ENCODE peak calls at places on chromosomes 16 and 17, in four cellular contexts. B is NCI-H2081; H is stimulated activated CD4-positive, alpha-beta T cell treated with anti-CD3 and anti-CD28 coated beads, Interleukin-4, amount 100 ng/mL, for 24 hours; G is substantia nigra. V is an unnamed sample.

GRCh38 chr16:23901178-23902131 is 65.7 kb downstream of the PRKCB start:
- DNase-seq in G (no peak), H (no peak), B (no peak), V (no peak)

GRCh38 chr16:81734632-81735434 is 44.3 kb upstream of the PLCG2 start:
- DNase-seq in H (no peak), B (no peak), G (no peak), V (no peak)

GRCh38 chr17:75740631-75741077 is 19.4 kb downstream of the ITGB4 start:
- DNase-seq in H (no peak), B (no peak), G (no peak), V (no peak)

GRCh38 chr17:17147821-17148220 is 58.3 kb downstream of the PLD6 start:
- DNase-seq in H (no peak), G (no peak), B (no peak), V (no peak)

GRCh38 chr17:20089795-20090547 is 80.8 kb downstream of the SPECC1 start:
- DNase-seq in G (no peak), B (no peak), H (no peak), V (peak)

GRCh38 chr16:68234188-68235104 is 1.5 kb downstream of the ESRP2 start:
- DNase-seq in G (no peak), H (no peak), B (peak), V (no peak)

GRCh38 chr17:52383493-52384100 is 225.1 kb upstream of the CA10 start:
- DNase-seq in H (peak), G (peak), B (peak), V (peak)

GRCh38 chr16:27286446-27286845 is 17.9 kb upstream of the NSMCE1 start:
- DNase-seq in G (no peak), H (no peak), B (no peak), V (no peak)

GRCh38 chr17:4897198-4897657 is 2.1 kb upstream of the C17orf107 start:
- DNase-seq in B (no peak), H (no peak), G (no peak), V (no peak)

GRCh38 chr16:28098959-28099945 is 35.7 kb upstream of the GSG1L start:
- DNase-seq in B (no peak), G (no peak), H (no peak), V (no peak)

GRCh38 chr17:69597898-69598692 is 183.6 kb downstream of the MAP2K6 start:
- DNase-seq in H (no peak), B (no peak), G (no peak), V (no peak)

GRCh38 chr17:44797809-44798208 is 32.3 kb downstream of the GJC1 start:
- DNase-seq in B (no peak), H (no peak), G (no peak), V (no peak)

GRCh38 chr17:76547183-76547641 is 7.4 kb downstream of the PRCD start:
- DNase-seq in G (peak), B (peak), H (peak), V (peak)

GRCh38 chr17:63568563-63568962 is 18.3 kb downstream of the DCAF7 start:
- DNase-seq in G (no peak), H (no peak), B (no peak), V (no peak)

GRCh38 chr17:12398636-12399035 is 267.1 kb upstream of the MYOCD start:
- DNase-seq in H (no peak), G (no peak), B (no peak), V (no peak)

V was measured in GM12865.